ENCODE peak calls at places on chromosomes 3 and 15, in six cellular contexts. C, S, R, N, F and O are unnamed samples.
A peak's percentile ranks its signal among the peaks of the same experiment; 100 is the strongest.

GRCh38 chr15:48759921-48760320 is 50.9 kb downstream of the CEP152 start:
- DNase-seq in C (no peak), S (no peak), R (peak; percentile 23), N (no peak), F (no peak), O (no peak)

GRCh38 chr15:101351736-101352135 is 56.7 kb upstream of the SNRPA1 start:
- DNase-seq in C (no peak), S (no peak), R (no peak), N (no peak), F (no peak), O (no peak)

GRCh38 chr3:185420762-185421161 is 57.8 kb downstream of the MAP3K13 start:
- DNase-seq in C (no peak), S (no peak), R (no peak), N (no peak), F (no peak), O (no peak)

GRCh38 chr15:87604857-87605446 is 651.6 kb downstream of the NTRK3 start:
- DNase-seq in C (no peak), S (no peak), R (peak; percentile 72), N (peak; percentile 44), F (peak; percentile 29), O (peak; percentile 26)

GRCh38 chr3:121839962-121840361 is 5.0 kb downstream of the EAF2 start:
- DNase-seq in C (no peak), S (no peak), R (no peak), N (no peak), F (no peak), O (no peak)

GRCh38 chr15:72033285-72033684 is 84.7 kb downstream of the MYO9A start:
- DNase-seq in C (no peak), S (no peak), R (no peak), N (no peak), F (no peak), O (no peak)

GRCh38 chr15:29322407-29322806 is 52.8 kb upstream of the NSMCE3 start:
- DNase-seq in C (no peak), S (no peak), R (no peak), N (no peak), F (no peak), O (no peak)

GRCh38 chr3:169299129-169299528 is 364.4 kb downstream of the MECOM start:
- DNase-seq in C (no peak), S (no peak), R (no peak), N (no peak), F (no peak), O (no peak)

GRCh38 chr3:9409981-9410849 is 12.8 kb downstream of the SETD5 start:
- DNase-seq in C (no peak), S (no peak), R (no peak), N (no peak), F (no peak), O (no peak)

GRCh38 chr15:70196314-70197291 is 98.9 kb upstream of the TLE3 start:
- DNase-seq in C (peak; percentile 86), S (peak; percentile 21), R (peak; percentile 96), N (peak; percentile 80), F (peak; percentile 77), O (peak; percentile 61)

GRCh38 chr3:160829486-160830009 is 73.5 kb downstream of the PPM1L start:
- DNase-seq in C (no peak), S (no peak), R (no peak), N (no peak), F (no peak), O (no peak)

GRCh38 chr3:52196977-52197376 is 983 bp upstream of the ALAS1 start:
- DNase-seq in C (no peak), S (no peak), R (no peak), N (no peak), F (no peak), O (no peak)

GRCh38 chr15:40445411-40446055 is 4.8 kb downstream of the BAHD1 start:
- DNase-seq in C (no peak), S (no peak), R (no peak), N (no peak), F (no peak), O (no peak)

GRCh38 chr3:128269796-128270195 is 116.5 kb downstream of the EEFSEC start:
- DNase-seq in C (no peak), S (no peak), R (no peak), N (no peak), F (no peak), O (no peak)

GRCh38 chr3:21704796-21705195 is 46.2 kb downstream of the ZNF385D start:
- DNase-seq in C (no peak), S (no peak), R (no peak), N (no peak), F (no peak), O (no peak)

GRCh38 chr15:52318729-52319500 is 23.3 kb upstream of the MYO5C start:
- DNase-seq in C (no peak), S (no peak), R (no peak), N (no peak), F (no peak), O (no peak)

GRCh38 chr15:41981373-41982132 is 9.2 kb upstream of the EHD4 start:
- DNase-seq in C (no peak), S (no peak), R (no peak), N (no peak), F (no peak), O (no peak)

GRCh38 chr15:25172691-25173090 is 217.9 kb downstream of the SNRPN start:
- DNase-seq in C (peak; percentile 36), S (no peak), R (no peak), N (no peak), F (no peak), O (no peak)

GRCh38 chr3:77699292-77699691 is 659.4 kb downstream of the ROBO2 start:
- DNase-seq in C (no peak), S (no peak), R (no peak), N (no peak), F (no peak), O (no peak)

GRCh38 chr3:126109860-126110235 is 25.9 kb upstream of the SLC41A3 start:
- DNase-seq in C (no peak), S (no peak), R (peak; percentile 3), N (no peak), F (no peak), O (no peak)

GRCh38 chr3:105458518-105459215 is 92.0 kb downstream of the ALCAM start:
- DNase-seq in C (no peak), S (peak; percentile 13), R (no peak), N (no peak), F (no peak), O (no peak)

GRCh38 chr15:33534642-33535041 is 223.9 kb downstream of the RYR3 start:
- DNase-seq in C (no peak), S (no peak), R (no peak), N (no peak), F (no peak), O (no peak)

GRCh38 chr3:50204052-50204803 is 843 bp upstream of the SLC38A3 start:
- DNase-seq in C (no peak), S (no peak), R (no peak), N (no peak), F (no peak), O (no peak)

GRCh38 chr3:188728371-188728896 is 443.3 kb upstream of the TPRG1 start:
- DNase-seq in C (no peak), S (no peak), R (no peak), N (no peak), F (no peak), O (no peak)

GRCh38 chr15:68333775-68334470 is 56.4 kb downstream of the FEM1B start:
- DNase-seq in C (no peak), S (no peak), R (no peak), N (no peak), F (no peak), O (no peak)

GRCh38 chr3:46206284-46206683 is 1.8 kb downstream of the CCR1 start:
- DNase-seq in C (no peak), S (no peak), R (no peak), N (no peak), F (no peak), O (no peak)

GRCh38 chr15:85044251-85044853 is 62.7 kb downstream of the PDE8A start:
- DNase-seq in C (peak; percentile 71), S (peak; percentile 51), R (peak; percentile 43), N (peak; percentile 15), F (peak; percentile 58), O (peak; percentile 36)

GRCh38 chr3:71089271-71089670 is 494.3 kb downstream of the FOXP1 start:
- DNase-seq in C (no peak), S (no peak), R (no peak), N (no peak), F (no peak), O (no peak)

GRCh38 chr15:90519688-90520087 is 10.0 kb upstream of the CRTC3 start:
- DNase-seq in C (no peak), S (peak; percentile 23), R (no peak), N (no peak), F (no peak), O (no peak)

GRCh38 chr15:32870240-32871033 is 152.6 kb downstream of the GREM1 start:
- DNase-seq in C (peak; percentile 64), S (peak; percentile 67), R (no peak), N (no peak), F (no peak), O (no peak)

GRCh38 chr3:56921573-56922571 is 120.1 kb upstream of the ARHGEF3 start:
- DNase-seq in C (peak; percentile 68), S (no peak), R (no peak), N (no peak), F (no peak), O (no peak)

GRCh38 chr15:44788748-44789147 is 52.4 kb downstream of the TRIM69 start:
- DNase-seq in C (peak; percentile 69), S (no peak), R (no peak), N (no peak), F (no peak), O (no peak)

GRCh38 chr15:68634122-68634482 is 55.3 kb downstream of the CORO2B start:
- DNase-seq in C (no peak), S (no peak), R (no peak), N (no peak), F (no peak), O (no peak)

GRCh38 chr3:59406943-59407342 is 357.1 kb upstream of the CFAP20DC start:
- DNase-seq in C (no peak), S (no peak), R (no peak), N (no peak), F (no peak), O (no peak)